ENCODE peak calls at places on chromosomes 16 and 17, in four cellular contexts. G is epithelial cell of esophagus, L is kidney epithelial cell, X is lung. T is an unnamed sample.

GRCh38 chr17:29617125-29617480 is 5.6 kb downstream of the CORO6 start:
- DNase-seq in G (peak), L (no peak), X (peak), T (no peak)

GRCh38 chr17:48051278-48051677 is 3.1 kb downstream of the NFE2L1 start:
- DNase-seq in G (no peak), L (no peak), X (no peak), T (peak)

GRCh38 chr17:10311131-10311530 is 61.7 kb downstream of the MYH13 start:
- DNase-seq in G (no peak), L (no peak), X (no peak), T (no peak)

GRCh38 chr16:56344518-56345405 is 80.6 kb downstream of the AMFR start:
- DNase-seq in G (peak), L (no peak), X (no peak), T (peak)

GRCh38 chr17:58245428-58246103 is 7.2 kb downstream of the LPO start:
- DNase-seq in G (no peak), L (no peak), X (no peak), T (no peak)

GRCh38 chr17:75557075-75557851 is 30.3 kb upstream of the MYO15B start:
- DNase-seq in G (no peak), L (peak), X (peak), T (peak)

GRCh38 chr16:85910073-85910853 is 11.3 kb downstream of the IRF8 start:
- DNase-seq in G (no peak), L (no peak), X (no peak), T (no peak)

GRCh38 chr17:81503619-81504018 is 9.0 kb downstream of the ACTG1 start:
- DNase-seq in G (no peak), L (no peak), X (no peak), T (no peak)

GRCh38 chr16:46801428-46802049 is 29.4 kb downstream of the C16orf87 start:
- DNase-seq in G (peak), L (no peak), X (no peak), T (peak)

GRCh38 chr16:83441523-83441922 is 366.3 kb upstream of the HSBP1 start:
- DNase-seq in G (peak), L (no peak), X (no peak), T (peak)

GRCh38 chr17:76434870-76435269 is 18.1 kb downstream of the UBE2O start:
- DNase-seq in G (peak), L (no peak), X (no peak), T (peak)

GRCh38 chr17:35299108-35299507 is 56.2 kb downstream of the SLFN5 start:
- DNase-seq in G (peak), L (peak), X (peak), T (no peak)

GRCh38 chr16:28990375-28991040 is 5.7 kb downstream of the LAT start:
- DNase-seq in G (no peak), L (no peak), X (no peak), T (no peak)

GRCh38 chr16:30445408-30446202 is at the start of gene SEPHS2:
- DNase-seq in G (peak), L (peak), X (peak), T (peak)
- TF ChIP-seq CTCF in G (peak), L (peak), X (no peak), T (peak)

GRCh38 chr16:73151225-73151624 is 103.3 kb upstream of the ZFHX3 start:
- DNase-seq in G (no peak), L (no peak), X (no peak), T (no peak)
- TF ChIP-seq CTCF in G (no peak), L (no peak), X (no peak), T (no peak)

GRCh38 chr17:44400226-44400847 is 10.9 kb upstream of the ITGA2B start:
- DNase-seq in G (peak), L (no peak), X (no peak), T (peak)
- TF ChIP-seq CTCF in G (peak), L (peak), X (no peak), T (peak)

GRCh38 chr16:51641191-51641765 is 490.2 kb upstream of the SALL1 start:
- DNase-seq in G (no peak), L (no peak), X (no peak), T (no peak)
- TF ChIP-seq CTCF in G (no peak), L (no peak), X (no peak), T (no peak)

DNA sequence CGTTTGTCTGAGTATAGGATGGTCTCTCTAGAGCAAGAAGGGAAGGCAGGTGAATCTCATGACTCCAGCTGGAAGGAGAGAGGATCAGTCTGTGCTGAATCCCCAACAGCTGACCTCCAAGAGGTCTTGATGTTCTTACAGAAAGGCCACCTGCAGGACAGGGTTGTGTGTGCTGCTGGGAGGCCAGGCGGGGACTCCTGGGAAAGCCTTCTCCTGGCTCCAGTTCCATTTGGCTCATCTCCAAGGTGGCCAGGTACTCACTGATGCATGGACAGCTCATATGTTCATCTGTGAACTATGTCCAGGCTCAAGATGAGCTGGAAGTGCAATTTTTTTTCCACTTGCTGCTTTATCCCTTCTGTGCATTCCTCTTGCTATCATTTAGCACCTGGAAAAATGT is 730.2 kb upstream of the RBFOX1 start:
- DNase-seq in G (no peak), L (no peak), X (no peak), T (no peak)
- TF ChIP-seq CTCF in G (no peak), L (no peak), X (no peak), T (no peak)

DNA sequence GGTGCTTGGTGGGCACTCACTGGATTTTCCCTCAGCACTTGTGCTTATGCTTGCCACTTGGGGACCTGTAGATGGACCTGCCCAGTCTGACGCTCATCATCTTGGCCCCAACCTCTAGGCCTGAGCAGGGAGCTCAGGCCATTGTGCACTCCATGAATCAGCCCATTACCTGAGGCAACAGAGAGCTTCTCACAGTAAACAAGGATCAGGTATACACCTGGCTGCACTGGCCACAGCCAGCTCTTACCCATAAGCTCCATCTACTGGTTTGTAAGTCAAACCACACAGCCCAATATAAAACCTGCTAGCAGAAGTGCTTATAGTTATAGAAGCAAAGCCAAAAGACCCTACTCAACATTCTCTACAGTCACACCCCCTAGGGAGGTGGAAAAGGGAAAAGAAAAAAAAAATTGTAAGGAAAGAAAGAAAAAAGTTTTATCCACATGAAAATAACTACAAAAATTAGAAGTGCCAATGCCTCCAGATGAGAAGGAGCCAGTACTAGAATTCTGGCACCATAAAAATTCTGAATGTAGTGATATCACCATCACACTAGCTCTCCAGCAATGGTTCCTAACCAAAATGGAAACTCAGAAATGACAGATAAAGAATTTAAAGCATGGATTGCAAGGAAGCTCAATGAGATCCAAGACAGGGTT is 87.8 kb upstream of the CDH5 start:
- DNase-seq in G (peak), L (no peak), X (no peak), T (peak)
- TF ChIP-seq CTCF in G (peak), L (peak), X (no peak), T (peak)